ENCODE peak calls at places on chromosome 18, in four cellular contexts. R, A, C and V are unnamed samples.

GRCh38 chr18:5983479-5983878 is 88.2 kb upstream of the TMEM200C start:
- DNase-seq in R (no peak), A (no peak), C (no peak), V (no peak)

GRCh38 chr18:8504451-8504850 is 104.8 kb upstream of the RAB12 start:
- DNase-seq in R (no peak), A (no peak), C (no peak), V (no peak)

GRCh38 chr18:76518543-76519155 is 23.6 kb upstream of the ZNF516 start:
- DNase-seq in R (peak), A (peak), C (peak), V (no peak)

GRCh38 chr18:70154591-70155194 is 50.8 kb downstream of the RTTN start:
- DNase-seq in R (no peak), A (no peak), C (peak), V (no peak)

GRCh38 chr18:22930089-22930713 is 2.9 kb upstream of the RBBP8 start:
- DNase-seq in R (peak), A (peak), C (peak), V (no peak)

GRCh38 chr18:10020176-10020575 is 106.4 kb downstream of the VAPA start:
- DNase-seq in R (no peak), A (no peak), C (peak), V (peak)

GRCh38 chr18:70553961-70554325 is 265.1 kb downstream of the SOCS6 start:
- DNase-seq in R (no peak), A (no peak), C (no peak), V (no peak)

GRCh38 chr18:8705280-8705940 is at the start of gene MTCL1:
- DNase-seq in R (no peak), A (peak), C (peak), V (no peak)

GRCh38 chr18:56351911-56352502 is 286.4 kb downstream of the TXNL1 start:
- DNase-seq in R (no peak), A (no peak), C (no peak), V (no peak)

GRCh38 chr18:78542204-78542603 is 437.4 kb upstream of the SALL3 start:
- DNase-seq in R (no peak), A (peak), C (no peak), V (peak)

GRCh38 chr18:40524881-40525280 is 1430.2 kb upstream of the PIK3C3 start:
- DNase-seq in R (no peak), A (no peak), C (no peak), V (no peak)

GRCh38 chr18:48541026-48541746 is 2.4 kb downstream of the CTIF start:
- DNase-seq in R (peak), A (peak), C (peak), V (no peak)

GRCh38 chr18:61474918-61475317 is 141.7 kb downstream of the CDH20 start:
- DNase-seq in R (no peak), A (no peak), C (no peak), V (no peak)

GRCh38 chr18:63148449-63149199 is 170.9 kb downstream of the BCL2 start:
- DNase-seq in R (no peak), A (peak), C (peak), V (peak)

GRCh38 chr18:79182047-79182713 is 113.0 kb downstream of the ATP9B start:
- DNase-seq in R (no peak), A (no peak), C (no peak), V (no peak)

GRCh38 chr18:42141439-42141838 is 186.4 kb downstream of the PIK3C3 start:
- DNase-seq in R (no peak), A (no peak), C (no peak), V (peak)

DNA sequence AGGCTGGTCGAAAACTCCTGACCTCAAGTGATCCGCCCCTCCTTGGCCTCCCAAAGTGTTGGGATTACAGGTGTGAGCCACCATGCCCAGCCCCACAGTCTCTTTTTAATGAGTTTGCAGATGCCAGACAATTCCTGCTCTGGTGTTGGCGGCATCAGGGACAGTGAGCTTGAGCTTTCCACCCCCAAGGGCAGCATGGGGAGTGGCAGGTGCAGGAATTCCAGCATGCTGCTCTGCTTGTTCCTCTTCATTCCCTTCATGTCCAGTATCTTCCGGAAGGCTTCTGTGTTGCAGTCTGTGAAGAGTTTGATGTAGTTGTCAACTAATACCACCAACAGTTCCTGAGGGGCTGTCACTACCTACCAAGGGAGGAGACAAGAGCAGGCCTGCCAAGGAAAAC is 137.3 kb downstream of the SS18 start:
- DNase-seq in R (no peak), A (no peak), C (no peak), V (no peak)
- H3K4me3 ChIP-seq in R (no peak), A (no peak), C (no peak), V (no peak)

DNA sequence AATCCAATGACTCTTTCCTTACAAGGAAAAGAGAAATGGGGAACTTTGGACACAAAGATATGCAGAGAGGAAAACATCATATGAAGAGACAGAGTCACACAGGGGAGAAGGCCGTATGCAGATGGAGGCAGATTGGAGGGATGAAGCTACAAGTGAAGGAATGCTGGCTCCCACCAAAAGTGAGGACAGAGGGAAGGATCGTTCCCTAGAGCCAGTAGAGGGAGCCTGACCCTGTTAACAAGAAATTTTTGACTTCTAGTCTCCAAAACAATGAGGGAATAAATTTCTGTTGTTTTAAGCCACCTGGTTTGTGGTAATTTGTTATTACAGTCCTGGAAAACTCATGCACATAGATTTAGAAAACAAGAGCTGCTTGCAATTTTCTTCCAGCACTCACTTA is 169.3 kb downstream of the PMAIP1 start:
- DNase-seq in R (no peak), A (no peak), C (no peak), V (no peak)
- TF ChIP-seq CTCF in R (no peak), A (no peak), C (no peak), V (no peak)

DNA sequence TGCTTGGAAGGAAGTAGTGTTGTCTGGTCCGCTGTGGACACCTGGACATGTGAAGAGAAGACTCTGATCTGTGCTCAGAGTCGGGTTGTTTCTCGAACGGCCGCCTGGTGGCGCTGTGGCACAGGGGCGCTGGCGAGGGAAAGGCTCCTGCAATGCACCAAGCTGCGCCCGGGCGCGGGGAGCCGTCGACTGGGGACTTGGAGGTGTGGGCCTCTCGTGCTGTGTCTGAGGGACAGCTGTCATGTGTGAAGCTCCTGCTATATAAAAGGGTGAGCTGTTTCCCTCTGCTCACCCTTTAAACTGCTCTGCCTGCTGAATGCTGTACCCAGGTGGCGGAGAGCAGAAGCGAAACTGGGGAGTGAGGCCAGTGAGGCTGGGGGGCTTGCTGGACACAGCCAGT is 44.0 kb downstream of the GNAL start:
- DNase-seq in R (peak), A (peak), C (peak), V (no peak)
- H3K4me3 ChIP-seq in R (no peak), A (no peak), C (no peak), V (peak)

DNA sequence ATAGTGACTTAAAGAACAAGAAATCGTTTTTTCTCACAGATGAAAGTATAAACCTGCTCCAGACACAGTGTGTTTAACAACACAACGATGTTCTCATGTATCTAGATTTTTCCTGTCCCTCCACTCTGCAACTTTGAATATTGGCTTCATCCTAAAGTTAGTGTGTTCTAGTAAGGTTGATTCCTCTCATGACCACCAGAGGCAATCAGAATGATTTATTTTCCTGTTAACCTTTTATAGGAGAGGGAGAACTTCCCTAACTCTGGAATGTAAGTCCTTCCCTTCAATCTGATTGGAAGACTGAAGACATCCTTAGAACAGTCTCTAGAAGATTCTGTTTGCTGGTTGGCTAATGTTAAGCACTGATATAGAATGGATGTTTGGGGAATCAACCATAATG is 41.0 kb upstream of the TAF4B start:
- DNase-seq in R (no peak), A (no peak), C (no peak), V (peak)
- TF ChIP-seq CTCF in R (no peak), A (peak), C (peak), V (peak)